ENCODE peak calls at places on chromosomes 5 and 9, in four cellular contexts. J, R, O and S are unnamed samples. For H3K4me1, the result is how much of the 10 kb centered on the place peaks cover.

GRCh38 chr9:129272348-129273025 is 94.4 kb upstream of the IER5L start:
- DNase-seq in J (peak), R (no peak), O (peak), S (no peak)

GRCh38 chr5:176921669-176922196 is 22.6 kb upstream of the HK3 start:
- DNase-seq in J (no peak), R (no peak), O (no peak), S (no peak)

GRCh38 chr9:124812401-124813016 is 35.6 kb downstream of the OLFML2A start:
- DNase-seq in J (no peak), R (peak), O (peak), S (no peak)

GRCh38 chr5:77204967-77205366 is 5.5 kb upstream of the PDE8B start:
- DNase-seq in J (no peak), R (peak), O (no peak), S (no peak)

GRCh38 chr5:161078793-161079192 is 226.8 kb upstream of the ATP10B start:
- DNase-seq in J (no peak), R (no peak), O (no peak), S (no peak)

GRCh38 chr5:66743344-66743743 is 147.2 kb downstream of the MAST4 start:
- DNase-seq in J (no peak), R (no peak), O (no peak), S (no peak)

GRCh38 chr5:178483620-178484019 is 106.6 kb downstream of the COL23A1 start:
- DNase-seq in J (no peak), R (no peak), O (peak), S (peak)

GRCh38 chr5:66963559-66963971 is 233.0 kb downstream of the CD180 start:
- DNase-seq in J (no peak), R (no peak), O (peak), S (peak)

GRCh38 chr9:104553261-104553660 is 15.7 kb upstream of the OR13C8 start:
- DNase-seq in J (no peak), R (no peak), O (no peak), S (no peak)

GRCh38 chr9:75027187-75028107 is 646 bp downstream of the CARNMT1 start:
- DNase-seq in J (peak), R (peak), O (peak), S (peak)

DNA sequence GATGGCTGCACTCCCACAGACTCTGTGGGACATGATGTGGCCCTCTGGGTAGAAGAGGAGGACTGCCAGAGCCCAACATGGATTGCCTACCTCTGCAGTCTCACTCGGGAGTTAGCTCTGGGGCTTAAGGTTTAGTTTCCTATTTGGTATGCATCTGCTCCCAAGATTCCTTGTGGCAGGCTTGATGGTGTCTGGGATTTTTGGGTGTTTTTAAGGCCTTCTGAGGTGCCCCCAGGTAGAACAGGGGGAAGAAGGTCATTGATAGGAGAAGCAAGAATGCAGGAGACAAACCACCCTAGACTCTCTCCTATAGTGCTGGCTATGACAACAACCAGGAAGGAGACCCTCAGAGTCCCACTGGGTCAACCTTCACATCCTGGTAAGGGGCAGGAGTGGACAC is 46.7 kb upstream of the CXCL14 start:
- DNase-seq in J (no peak), R (no peak), O (no peak), S (no peak)
- H3K4me1 ChIP-seq in J (under half), R (under half), O (under half), S (under half)

GRCh38 chr5:172766287-172767104 is 4.5 kb downstream of the DUSP1 start:
- DNase-seq in J (peak), R (peak), O (peak), S (peak)
- TF ChIP-seq POLR2A in J (no peak), R (peak), O (no peak), S (peak)

GRCh38 chr9:135304886-135305285 is 174.7 kb upstream of the PPP1R26 start:
- DNase-seq in J (no peak), R (no peak), O (no peak), S (no peak)

GRCh38 chr9:135305546-135306180 is 173.9 kb upstream of the PPP1R26 start:
- DNase-seq in J (no peak), R (no peak), O (no peak), S (no peak)

GRCh38 chr9:135308809-135309762 is 170.5 kb upstream of the PPP1R26 start:
- DNase-seq in J (no peak), R (no peak), O (no peak), S (no peak)

GRCh38 chr9:135307314-135307713 is 172.3 kb upstream of the PPP1R26 start:
- DNase-seq in J (no peak), R (no peak), O (no peak), S (no peak)

GRCh38 chr9:135306699-135307098 is 172.9 kb upstream of the PPP1R26 start:
- DNase-seq in J (no peak), R (no peak), O (no peak), S (no peak)
- H3K4me1 ChIP-seq in J (under half), R (under half), O (under half), S (under half)

GRCh38 chr9:32572900-32573523 is at the start of gene NDUFB6:
- DNase-seq in J (peak), R (peak), O (peak), S (peak)
- TF ChIP-seq POLR2A in J (peak), R (peak), O (no peak), S (peak)

DNA sequence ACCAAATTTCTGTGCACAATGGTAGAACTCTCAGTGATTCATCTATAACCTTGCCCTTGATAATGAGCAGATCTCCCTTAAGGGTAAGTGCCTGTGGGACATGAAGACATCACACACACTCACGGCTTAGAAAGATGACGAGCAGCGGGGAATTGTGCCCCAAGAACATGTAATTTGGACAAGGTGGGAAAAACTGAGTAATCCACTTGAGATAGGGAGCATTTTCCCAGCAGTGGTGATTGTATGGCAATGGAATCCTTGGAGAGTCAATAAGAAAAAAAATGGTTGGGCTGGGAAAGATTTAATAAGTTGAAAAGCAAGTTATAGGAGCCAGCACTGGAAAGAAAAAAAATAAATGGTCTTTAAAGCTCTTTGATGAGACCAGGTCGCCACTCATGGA is 193.1 kb downstream of the GLIS3 start:
- DNase-seq in J (no peak), R (no peak), O (no peak), S (no peak)
- H3K4me1 ChIP-seq in J (under half), R (under half), O (under half), S (under half)